ENCODE peak calls at places on chromosome 12, in six cellular contexts. One of them, this sample, is unnamed.

GRCh38 chr12:105754313-105754712 is 384.4 kb downstream of the NUAK1 start:
- DNase-seq in H1: no peak
- DNase-seq in H9: no peak
- DNase-seq in IMR-90: no peak
- DNase-seq in mesendoderm: no peak
- DNase-seq in neuronal stem cell: no peak
- DNase-seq in this sample: no peak

GRCh38 chr12:46299846-46300245 is 31.0 kb upstream of the SLC38A1 start:
- DNase-seq in IMR-90: no peak
- DNase-seq in H1: no peak
- DNase-seq in neuronal stem cell: no peak
- DNase-seq in mesendoderm: no peak
- DNase-seq in H9: no peak
- DNase-seq in this sample: no peak

GRCh38 chr12:125424909-125425308 is 359.7 kb downstream of the AACS start:
- DNase-seq in neuronal stem cell: no peak
- DNase-seq in H1: no peak
- DNase-seq in mesendoderm: no peak
- DNase-seq in IMR-90: no peak
- DNase-seq in H9: no peak
- DNase-seq in this sample: no peak

GRCh38 chr12:40829738-40830144 is 137.5 kb downstream of the CNTN1 start:
- DNase-seq in IMR-90: no peak
- DNase-seq in H1: no peak
- DNase-seq in neuronal stem cell: no peak
- DNase-seq in mesendoderm: no peak
- DNase-seq in H9: no peak
- DNase-seq in this sample: no peak

GRCh38 chr12:72865921-72866320 is 593.8 kb downstream of the TRHDE start:
- DNase-seq in H1: no peak
- DNase-seq in H9: no peak
- DNase-seq in mesendoderm: no peak
- DNase-seq in IMR-90: no peak
- DNase-seq in neuronal stem cell: no peak
- DNase-seq in this sample: no peak

GRCh38 chr12:71742998-71743397 is 11.7 kb upstream of the RAB21 start:
- DNase-seq in IMR-90: no peak
- DNase-seq in H1: no peak
- DNase-seq in H9: no peak
- DNase-seq in neuronal stem cell: no peak
- DNase-seq in mesendoderm: no peak
- DNase-seq in this sample: no peak

GRCh38 chr12:46555379-46555778 is 182.8 kb upstream of the SLC38A2 start:
- DNase-seq in IMR-90: peak
- DNase-seq in H9: no peak
- DNase-seq in mesendoderm: no peak
- DNase-seq in H1: no peak
- DNase-seq in neuronal stem cell: no peak
- DNase-seq in this sample: peak

GRCh38 chr12:78712834-78713455 is 151.6 kb upstream of the SYT1 start:
- DNase-seq in IMR-90: no peak
- DNase-seq in mesendoderm: no peak
- DNase-seq in neuronal stem cell: no peak
- DNase-seq in H1: no peak
- DNase-seq in H9: peak
- DNase-seq in this sample: no peak

GRCh38 chr12:51864701-51865469 is 16.4 kb upstream of the FIGNL2 start:
- DNase-seq in mesendoderm: peak
- DNase-seq in H9: peak
- DNase-seq in neuronal stem cell: no peak
- DNase-seq in H1: no peak
- DNase-seq in IMR-90: no peak
- DNase-seq in this sample: no peak

GRCh38 chr12:121009744-121010143 is 6.5 kb downstream of the C12orf43 start:
- DNase-seq in mesendoderm: peak
- DNase-seq in H1: no peak
- DNase-seq in IMR-90: peak
- DNase-seq in neuronal stem cell: peak
- DNase-seq in H9: peak
- DNase-seq in this sample: peak

GRCh38 chr12:12946686-12947355 is 5.1 kb downstream of the GPRC5D start:
- DNase-seq in H1: peak
- DNase-seq in mesendoderm: no peak
- DNase-seq in neuronal stem cell: no peak
- DNase-seq in H9: no peak
- DNase-seq in IMR-90: no peak
- DNase-seq in this sample: no peak

GRCh38 chr12:125330645-125331341 is 265.6 kb downstream of the AACS start:
- DNase-seq in mesendoderm: peak
- DNase-seq in H1: peak
- DNase-seq in neuronal stem cell: peak
- DNase-seq in H9: peak
- DNase-seq in IMR-90: no peak
- DNase-seq in this sample: no peak

GRCh38 chr12:103809154-103809553 is 31.9 kb downstream of the NT5DC3 start:
- DNase-seq in H9: no peak
- DNase-seq in IMR-90: no peak
- DNase-seq in H1: no peak
- DNase-seq in mesendoderm: peak
- DNase-seq in neuronal stem cell: no peak
- DNase-seq in this sample: no peak

GRCh38 chr12:92702754-92703679 is at the start of gene PLEKHG7:
- DNase-seq in neuronal stem cell: no peak
- DNase-seq in IMR-90: no peak
- DNase-seq in H1: no peak
- DNase-seq in mesendoderm: no peak
- DNase-seq in H9: no peak
- DNase-seq in this sample: no peak

GRCh38 chr12:60223242-60223641 is 627.4 kb downstream of the SLC16A7 start:
- DNase-seq in H1: no peak
- DNase-seq in H9: no peak
- DNase-seq in mesendoderm: no peak
- DNase-seq in IMR-90: no peak
- DNase-seq in neuronal stem cell: no peak
- DNase-seq in this sample: no peak

GRCh38 chr12:75959506-75959905 is 72.1 kb downstream of the PHLDA1 start:
- DNase-seq in mesendoderm: peak
- DNase-seq in neuronal stem cell: no peak
- DNase-seq in IMR-90: no peak
- DNase-seq in H9: no peak
- DNase-seq in H1: no peak
- DNase-seq in this sample: no peak

DNA sequence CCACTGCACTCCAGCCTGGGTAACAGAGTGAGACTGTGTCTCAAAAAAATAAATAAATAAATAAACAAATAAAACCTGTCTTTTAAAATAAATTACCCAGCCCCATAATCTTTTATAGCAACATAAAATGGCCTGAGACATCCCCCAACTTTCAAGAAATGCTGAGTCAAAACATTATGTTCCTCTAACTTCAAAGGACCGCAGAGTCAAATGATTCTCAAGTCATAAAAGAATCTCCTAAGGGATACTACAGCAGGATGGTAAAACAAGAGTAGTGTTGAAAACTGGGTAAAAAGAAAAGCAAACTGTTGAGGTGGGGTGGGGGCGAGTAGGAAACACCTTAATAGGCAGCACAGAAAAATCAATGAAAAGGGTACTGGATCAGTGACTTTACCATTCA is 9.5 kb downstream of the BLTP3B start:
- DNase-seq in IMR-90: no peak
- DNase-seq in neuronal stem cell: no peak
- DNase-seq in H1: no peak
- DNase-seq in H9: no peak
- DNase-seq in mesendoderm: no peak
- DNase-seq in this sample: no peak
- H2BK15ac ChIP-seq in IMR-90: no peak
- H2BK15ac ChIP-seq in neuronal stem cell: no peak
- H2BK15ac ChIP-seq in H1: no peak
- H2BK15ac ChIP-seq in H9: no peak
- H2BK15ac ChIP-seq in mesendoderm: no peak
- H2BK15ac ChIP-seq in this sample: no peak

GRCh38 chr12:16573652-16574077 is 32.3 kb downstream of the LMO3 start:
- DNase-seq in neuronal stem cell: peak
- DNase-seq in mesendoderm: peak
- DNase-seq in IMR-90: peak
- DNase-seq in H9: peak
- DNase-seq in H1: no peak
- DNase-seq in this sample: peak

GRCh38 chr12:16563519-16563918 is 42.4 kb downstream of the LMO3 start:
- DNase-seq in mesendoderm: no peak
- DNase-seq in neuronal stem cell: no peak
- DNase-seq in H1: no peak
- DNase-seq in IMR-90: no peak
- DNase-seq in H9: no peak
- DNase-seq in this sample: no peak

GRCh38 chr12:16564675-16565074 is 41.3 kb downstream of the LMO3 start:
- DNase-seq in H1: no peak
- DNase-seq in IMR-90: no peak
- DNase-seq in neuronal stem cell: no peak
- DNase-seq in H9: no peak
- DNase-seq in mesendoderm: peak
- DNase-seq in this sample: no peak

DNA sequence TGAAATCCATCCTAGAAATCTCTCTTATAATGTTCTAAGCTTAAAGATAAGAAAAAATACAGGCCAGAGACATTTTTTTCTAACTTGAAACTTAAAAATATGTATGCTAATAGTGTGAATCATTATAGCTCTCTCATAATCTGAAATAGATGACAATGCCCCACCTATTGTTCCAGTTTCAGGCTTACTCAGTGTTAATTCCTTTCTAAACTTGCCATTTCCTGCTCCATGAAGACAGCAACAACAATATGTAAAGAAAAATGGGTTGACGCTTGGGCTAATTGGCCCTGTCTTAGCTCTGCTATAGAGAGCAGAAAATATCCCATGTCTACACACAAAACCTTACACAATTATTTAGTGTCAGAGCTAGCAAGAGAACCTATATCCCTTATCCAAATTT is 37.1 kb downstream of the LMO3 start:
- DNase-seq in mesendoderm: peak
- DNase-seq in H1: no peak
- DNase-seq in H9: no peak
- DNase-seq in IMR-90: no peak
- DNase-seq in neuronal stem cell: no peak
- DNase-seq in this sample: no peak
- H2BK15ac ChIP-seq in mesendoderm: no peak
- H2BK15ac ChIP-seq in H1: no peak
- H2BK15ac ChIP-seq in H9: no peak
- H2BK15ac ChIP-seq in IMR-90: no peak
- H2BK15ac ChIP-seq in neuronal stem cell: no peak
- H2BK15ac ChIP-seq in this sample: no peak

GRCh38 chr12:108815875-108816594 is 41.3 kb downstream of the SSH1 start:
- DNase-seq in H9: no peak
- DNase-seq in neuronal stem cell: no peak
- DNase-seq in IMR-90: peak
- DNase-seq in H1: no peak
- DNase-seq in mesendoderm: no peak
- DNase-seq in this sample: peak
- H2BK15ac ChIP-seq in H9: no peak
- H2BK15ac ChIP-seq in neuronal stem cell: no peak
- H2BK15ac ChIP-seq in IMR-90: no peak
- H2BK15ac ChIP-seq in H1: no peak
- H2BK15ac ChIP-seq in mesendoderm: no peak
- H2BK15ac ChIP-seq in this sample: no peak

DNA sequence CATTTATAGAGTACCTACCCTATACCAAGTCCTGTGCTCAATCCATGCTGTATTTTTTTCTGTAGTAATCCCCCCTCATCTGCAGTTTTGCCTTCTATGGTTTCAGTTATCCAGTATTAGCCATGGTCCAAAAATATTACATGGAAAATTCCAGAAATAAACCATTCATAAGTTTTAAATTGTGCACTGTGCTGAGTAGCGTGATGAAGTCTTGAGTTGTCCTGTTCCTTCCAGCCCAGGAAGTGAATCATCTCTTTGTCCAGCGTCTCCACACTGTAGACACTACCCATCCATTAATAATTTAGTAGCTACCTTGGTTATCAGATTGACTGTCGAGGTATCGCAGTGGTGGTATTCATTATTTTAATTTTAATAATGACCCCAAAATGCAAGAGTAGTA is 54.2 kb downstream of the SUDS3 start:
- DNase-seq in mesendoderm: no peak
- DNase-seq in neuronal stem cell: no peak
- DNase-seq in H9: no peak
- DNase-seq in H1: no peak
- DNase-seq in IMR-90: no peak
- DNase-seq in this sample: no peak
- H2BK15ac ChIP-seq in mesendoderm: no peak
- H2BK15ac ChIP-seq in neuronal stem cell: no peak
- H2BK15ac ChIP-seq in H9: no peak
- H2BK15ac ChIP-seq in H1: no peak
- H2BK15ac ChIP-seq in IMR-90: no peak
- H2BK15ac ChIP-seq in this sample: no peak

DNA sequence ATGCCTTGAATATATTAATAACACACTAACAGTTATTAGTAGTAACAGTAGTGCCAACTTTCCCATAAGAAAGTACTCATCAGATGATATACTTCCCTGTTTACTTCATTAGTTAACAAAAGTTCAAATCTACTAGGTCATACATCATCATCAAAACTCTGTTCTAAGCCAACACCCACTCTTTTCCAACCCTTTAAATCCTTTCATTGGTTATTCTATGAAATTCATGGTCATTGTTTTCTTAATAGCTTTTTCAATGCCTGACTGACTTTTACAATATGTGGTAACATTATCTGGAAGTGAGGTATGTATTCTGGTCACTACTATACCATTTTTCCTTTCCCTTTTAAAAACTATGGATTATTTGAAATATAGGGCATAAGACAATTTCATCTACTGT is 9.7 kb downstream of the NTS start:
- DNase-seq in neuronal stem cell: no peak
- DNase-seq in mesendoderm: no peak
- DNase-seq in IMR-90: no peak
- DNase-seq in H9: no peak
- DNase-seq in H1: no peak
- DNase-seq in this sample: no peak
- H2BK15ac ChIP-seq in neuronal stem cell: no peak
- H2BK15ac ChIP-seq in mesendoderm: no peak
- H2BK15ac ChIP-seq in IMR-90: no peak
- H2BK15ac ChIP-seq in H9: no peak
- H2BK15ac ChIP-seq in H1: no peak
- H2BK15ac ChIP-seq in this sample: no peak

GRCh38 chr12:130490674-130491073 is 153.0 kb downstream of the PIWIL1 start:
- DNase-seq in neuronal stem cell: no peak
- DNase-seq in H9: no peak
- DNase-seq in H1: no peak
- DNase-seq in mesendoderm: no peak
- DNase-seq in IMR-90: no peak
- DNase-seq in this sample: no peak

GRCh38 chr12:130491421-130492357 is 154.0 kb downstream of the PIWIL1 start:
- DNase-seq in IMR-90: no peak
- DNase-seq in H1: no peak
- DNase-seq in neuronal stem cell: no peak
- DNase-seq in H9: no peak
- DNase-seq in mesendoderm: no peak
- DNase-seq in this sample: no peak

GRCh38 chr12:130487636-130488035 is 149.9 kb downstream of the PIWIL1 start:
- DNase-seq in neuronal stem cell: no peak
- DNase-seq in IMR-90: no peak
- DNase-seq in mesendoderm: no peak
- DNase-seq in H9: no peak
- DNase-seq in H1: no peak
- DNase-seq in this sample: no peak

GRCh38 chr12:130486891-130487416 is 149.3 kb downstream of the PIWIL1 start:
- DNase-seq in H1: no peak
- DNase-seq in IMR-90: no peak
- DNase-seq in neuronal stem cell: no peak
- DNase-seq in mesendoderm: no peak
- DNase-seq in H9: no peak
- DNase-seq in this sample: no peak

GRCh38 chr12:130489293-130489692 is 151.6 kb downstream of the PIWIL1 start:
- DNase-seq in mesendoderm: no peak
- DNase-seq in neuronal stem cell: no peak
- DNase-seq in H9: no peak
- DNase-seq in H1: no peak
- DNase-seq in IMR-90: no peak
- DNase-seq in this sample: no peak
- H2BK15ac ChIP-seq in mesendoderm: no peak
- H2BK15ac ChIP-seq in neuronal stem cell: no peak
- H2BK15ac ChIP-seq in H9: no peak
- H2BK15ac ChIP-seq in H1: no peak
- H2BK15ac ChIP-seq in IMR-90: no peak
- H2BK15ac ChIP-seq in this sample: no peak